ENCODE peak calls at places on chromosomes 1 and 21, in six cellular contexts. N, T, M, R, E and H are unnamed samples.

GRCh38 chr1:35641233-35641866 is at the start of gene PSMB2:
- DNase-seq in N (peak), T (peak), M (peak), R (peak), E (peak), H (peak)

GRCh38 chr1:108704501-108704900 is 8.2 kb upstream of the FNDC7 start:
- DNase-seq in N (peak), T (no peak), M (no peak), R (no peak), E (no peak), H (no peak)

GRCh38 chr1:60903591-60903990 is 178.8 kb upstream of the NFIA start:
- DNase-seq in N (no peak), T (no peak), M (no peak), R (no peak), E (no peak), H (no peak)

GRCh38 chr1:24308365-24309015 is 10.7 kb upstream of the GRHL3 start:
- DNase-seq in N (peak), T (no peak), M (no peak), R (no peak), E (no peak), H (no peak)

GRCh38 chr1:154434346-154435075 is 29.4 kb downstream of the IL6R start:
- DNase-seq in N (no peak), T (peak), M (no peak), R (peak), E (no peak), H (peak)

GRCh38 chr1:30664103-30664755 is 59.2 kb downstream of the MATN1 start:
- DNase-seq in N (no peak), T (no peak), M (no peak), R (no peak), E (no peak), H (no peak)

GRCh38 chr1:93692451-93692861 is 10.8 kb upstream of the BCAR3 start:
- DNase-seq in N (peak), T (no peak), M (no peak), R (no peak), E (no peak), H (no peak)

GRCh38 chr1:212498243-212498642 is 65.5 kb downstream of the NENF start:
- DNase-seq in N (peak), T (no peak), M (no peak), R (no peak), E (no peak), H (no peak)

GRCh38 chr1:51636191-51636590 is 19.3 kb downstream of the OSBPL9 start:
- DNase-seq in N (no peak), T (no peak), M (no peak), R (no peak), E (no peak), H (no peak)

GRCh38 chr1:115170972-115171392 is 81.7 kb upstream of the TSPAN2 start:
- DNase-seq in N (no peak), T (peak), M (no peak), R (no peak), E (no peak), H (no peak)

GRCh38 chr1:217911908-217912307 is 280.8 kb downstream of the SPATA17 start:
- DNase-seq in N (peak), T (no peak), M (no peak), R (no peak), E (no peak), H (no peak)

GRCh38 chr21:15992171-15992570 is 262.4 kb downstream of the USP25 start:
- DNase-seq in N (no peak), T (no peak), M (no peak), R (no peak), E (no peak), H (no peak)

GRCh38 chr1:183244466-183244865 is 58.4 kb downstream of the LAMC2 start:
- DNase-seq in N (no peak), T (peak), M (no peak), R (peak), E (peak), H (peak)

GRCh38 chr1:8281843-8282509 is 35.9 kb upstream of the SLC45A1 start:
- DNase-seq in N (no peak), T (no peak), M (no peak), R (no peak), E (no peak), H (no peak)

GRCh38 chr1:231404318-231404717 is 17.8 kb downstream of the EGLN1 start:
- DNase-seq in N (no peak), T (no peak), M (no peak), R (no peak), E (no peak), H (no peak)

GRCh38 chr1:158124034-158124433 is 56.7 kb upstream of the CD1D start:
- DNase-seq in N (no peak), T (no peak), M (no peak), R (no peak), E (no peak), H (no peak)

GRCh38 chr1:24683713-24684162 is 40.6 kb downstream of the SRRM1 start:
- DNase-seq in N (peak), T (no peak), M (no peak), R (no peak), E (no peak), H (no peak)

GRCh38 chr1:112618114-112618720 is 724 bp downstream of the ST7L start:
- DNase-seq in N (peak), T (no peak), M (no peak), R (no peak), E (no peak), H (no peak)

GRCh38 chr1:15362096-15362736 is 47.5 kb upstream of the EFHD2 start:
- DNase-seq in N (no peak), T (no peak), M (no peak), R (no peak), E (no peak), H (no peak)

GRCh38 chr1:15360681-15361080 is 49.0 kb upstream of the EFHD2 start:
- DNase-seq in N (no peak), T (no peak), M (no peak), R (no peak), E (no peak), H (no peak)

GRCh38 chr1:15368888-15369287 is 40.8 kb upstream of the EFHD2 start:
- DNase-seq in N (no peak), T (no peak), M (no peak), R (no peak), E (no peak), H (no peak)

GRCh38 chr1:15362737-15363128 is 47.0 kb upstream of the EFHD2 start:
- DNase-seq in N (no peak), T (no peak), M (no peak), R (no peak), E (no peak), H (no peak)

DNA sequence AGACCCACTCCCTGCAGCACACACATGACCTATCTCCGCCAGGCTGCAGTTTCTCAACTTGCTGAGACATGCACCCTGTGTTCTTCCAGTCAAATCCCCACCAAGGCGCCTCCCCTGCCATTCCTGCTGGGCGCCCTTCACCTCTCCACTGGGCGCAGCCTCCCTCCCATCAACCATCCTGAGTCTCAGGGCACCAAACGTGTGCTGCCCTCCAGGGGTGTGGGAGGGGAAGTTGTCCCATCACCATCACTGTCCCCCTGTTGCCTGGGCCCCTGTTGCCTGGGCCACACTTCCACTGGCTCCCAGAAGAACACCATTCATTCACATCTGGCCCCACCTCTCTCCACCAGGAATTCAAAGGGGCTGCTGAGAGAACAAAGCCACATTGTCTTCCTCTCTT is 44.9 kb upstream of the EFHD2 start:
- DNase-seq in N (peak), T (no peak), M (no peak), R (no peak), E (no peak), H (no peak)
- TF ChIP-seq CTCF in N (no peak), T (no peak), M (no peak), R (no peak), E (no peak), H (no peak)

DNA sequence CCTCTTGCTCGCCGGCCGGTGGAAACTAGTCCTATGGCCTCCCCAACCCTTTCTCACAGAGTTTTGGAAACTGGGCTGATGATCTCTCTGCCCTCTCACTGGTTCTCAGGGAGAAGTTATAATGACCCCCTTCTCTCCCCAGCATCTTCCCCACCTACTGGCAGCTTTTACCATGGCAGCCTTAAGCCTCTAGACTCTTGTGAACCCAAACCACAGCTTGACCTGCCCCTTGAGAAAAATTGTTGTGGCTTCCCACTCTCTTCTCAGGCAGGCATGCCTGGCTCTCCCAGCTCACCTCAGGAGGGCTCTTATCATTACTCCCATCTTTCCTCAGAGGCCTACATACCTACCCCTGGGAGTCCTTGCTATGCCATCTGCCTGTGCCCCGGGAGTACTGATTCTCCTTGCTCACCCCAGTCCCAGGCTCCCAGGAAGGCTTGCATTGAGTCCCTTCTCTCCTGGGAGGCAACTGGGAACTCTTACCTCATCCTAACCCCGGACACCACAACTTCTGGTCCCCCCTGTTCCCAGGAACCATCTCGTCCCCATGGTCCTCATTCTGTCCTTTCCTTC is 1.6 kb downstream of the NSUN4 start:
- DNase-seq in N (peak), T (no peak), M (no peak), R (no peak), E (no peak), H (no peak)
- TF ChIP-seq CTCF in N (no peak), T (no peak), M (peak), R (no peak), E (no peak), H (no peak)

DNA sequence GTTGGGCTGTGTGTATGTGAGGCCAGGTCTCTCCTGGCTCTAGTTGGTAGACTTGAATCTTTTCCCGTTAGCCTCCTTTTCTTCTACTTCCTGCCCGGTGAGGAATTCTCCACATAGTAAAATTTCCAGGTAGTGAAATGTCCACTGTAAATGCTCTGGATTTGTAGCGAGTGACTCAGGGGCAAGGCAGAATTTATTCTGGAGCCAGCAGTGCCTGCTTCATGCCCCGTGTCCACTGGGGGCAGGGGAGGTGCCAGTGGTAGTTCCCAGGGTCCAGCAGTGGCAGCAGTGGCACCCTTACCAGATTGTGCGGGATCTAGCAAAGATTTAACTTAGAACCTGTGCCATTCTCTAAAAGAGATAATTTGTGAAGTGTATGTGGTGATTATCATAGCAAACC is 74.5 kb upstream of the USP24 start:
- DNase-seq in N (peak), T (no peak), M (no peak), R (no peak), E (no peak), H (no peak)
- TF ChIP-seq CTCF in N (no peak), T (no peak), M (peak), R (no peak), E (no peak), H (no peak)

GRCh38 chr1:150516616-150517015 is 1.1 kb downstream of the FALEC start:
- DNase-seq in N (peak), T (no peak), M (no peak), R (no peak), E (no peak), H (no peak)
- TF ChIP-seq CTCF in N (no peak), T (no peak), M (no peak), R (no peak), E (no peak), H (no peak)

DNA sequence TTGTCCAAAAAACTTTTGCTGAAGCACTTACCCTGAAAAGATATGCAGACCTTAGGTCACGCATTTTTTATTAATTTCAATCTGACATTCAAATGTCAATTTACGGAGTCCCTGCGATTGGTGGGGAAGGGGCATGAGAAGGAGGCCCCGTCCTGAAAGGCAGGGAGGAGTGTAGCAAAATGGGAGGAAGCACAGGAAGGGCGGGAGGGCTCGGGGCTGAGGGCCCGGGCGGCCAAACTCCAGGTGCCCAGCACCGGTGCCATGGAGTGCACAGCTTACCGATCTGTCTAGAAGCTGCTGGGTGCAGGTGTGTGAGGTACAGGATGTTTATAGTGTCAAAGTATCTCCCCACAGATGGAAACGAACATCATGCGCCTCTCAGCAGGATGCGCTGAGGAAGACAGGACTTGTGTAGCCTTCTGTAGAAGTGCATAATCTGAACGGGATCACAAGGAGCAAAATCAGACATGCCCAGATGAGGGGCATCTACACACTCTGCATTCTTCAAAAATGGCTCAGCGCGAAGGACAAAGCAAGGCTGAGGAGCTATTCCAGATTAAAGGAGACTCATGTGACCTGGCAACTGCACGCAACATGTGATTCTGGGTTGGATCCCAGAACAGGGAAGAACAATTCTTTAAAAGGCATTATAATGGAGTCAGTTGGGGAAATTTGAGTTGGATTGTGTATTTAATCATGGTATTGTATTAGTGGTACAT is 69.0 kb upstream of the LYST start:
- DNase-seq in N (no peak), T (no peak), M (no peak), R (peak), E (no peak), H (no peak)
- TF ChIP-seq CTCF in N (no peak), T (no peak), M (no peak), R (no peak), E (no peak), H (no peak)